ENCODE peak calls at places on chromosomes 16 and 17, in six cellular contexts. B is EL, O is non-pigmented ciliary epithelial cell, G is left ventricle myocardium superior, Q is CD14-positive monocyte, M is kidney tubule cell. F is an unnamed sample.

GRCh38 chr17:80487511-80487910 is 11.1 kb upstream of the NPTX1 start:
- DNase-seq in B (no peak), O (no peak), G (no peak), Q (no peak), M (no peak), F (peak)

GRCh38 chr17:56679148-56679766 is 85.8 kb downstream of the NOG start:
- DNase-seq in B (peak), O (no peak), G (no peak), Q (no peak), M (peak), F (no peak)

GRCh38 chr17:57215317-57215716 is 41.0 kb upstream of the MSI2 start:
- DNase-seq in B (peak), O (no peak), G (no peak), Q (no peak), M (peak), F (no peak)

GRCh38 chr16:51242281-51242994 is 91.4 kb upstream of the SALL1 start:
- DNase-seq in B (no peak), O (no peak), G (no peak), Q (no peak), M (no peak), F (no peak)

GRCh38 chr16:88283596-88283995 is 99.2 kb upstream of the ZNF469 start:
- DNase-seq in B (no peak), O (no peak), G (peak), Q (no peak), M (no peak), F (no peak)

GRCh38 chr17:82153745-82154375 is 55.8 kb upstream of the FASN start:
- DNase-seq in B (peak), O (peak), G (peak), Q (peak), M (peak), F (peak)

GRCh38 chr16:84459941-84460405 is 44.5 kb downstream of the MEAK7 start:
- DNase-seq in B (no peak), O (no peak), G (no peak), Q (no peak), M (no peak), F (no peak)

GRCh38 chr16:29820730-29821662 is 734 bp downstream of the MVP start:
- DNase-seq in B (peak), O (no peak), G (peak), Q (no peak), M (peak), F (peak)

GRCh38 chr16:9666834-9667480 is 515.3 kb downstream of the GRIN2A start:
- DNase-seq in B (no peak), O (no peak), G (no peak), Q (no peak), M (no peak), F (no peak)

GRCh38 chr16:87351320-87351698 is 32.3 kb downstream of the FBXO31 start:
- DNase-seq in B (peak), O (no peak), G (no peak), Q (no peak), M (no peak), F (no peak)

GRCh38 chr16:5379948-5380347 is 282.4 kb upstream of the EEF2KMT start:
- DNase-seq in B (no peak), O (no peak), G (no peak), Q (no peak), M (no peak), F (no peak)

GRCh38 chr16:66548068-66548467 is 1.9 kb downstream of the TK2 start:
- DNase-seq in B (no peak), O (no peak), G (no peak), Q (no peak), M (no peak), F (no peak)

GRCh38 chr17:74554909-74555308 is 9.0 kb upstream of the CD300C start:
- DNase-seq in B (no peak), O (no peak), G (no peak), Q (peak), M (no peak), F (no peak)

GRCh38 chr17:44546711-44547606 is 10.3 kb upstream of the FZD2 start:
- DNase-seq in B (peak), O (no peak), G (no peak), Q (no peak), M (peak), F (no peak)

GRCh38 chr17:2222301-2222700 is 81.3 kb downstream of the SMG6 start:
- DNase-seq in B (no peak), O (no peak), G (no peak), Q (no peak), M (no peak), F (no peak)

GRCh38 chr16:57077714-57078113 is 14.7 kb upstream of the CPNE2 start:
- DNase-seq in B (no peak), O (no peak), G (no peak), Q (no peak), M (no peak), F (no peak)

F was measured in right cardiac atrium.